ENCODE peak calls at places on chromosomes 7 and 10, in four cellular contexts. One of them, this sample, is unnamed. For H3K4me1, the result is how much of the 10 kb centered on the place peaks cover.

GRCh38 chr10:97676770-97677581 is 10.1 kb downstream of the AVPI1 start:
- DNase-seq in K562: peak
- DNase-seq in H1: no peak
- DNase-seq in HCT116: no peak
- DNase-seq in this sample: peak

GRCh38 chr7:73448609-73449008 is 15.0 kb downstream of the FZD9 start:
- DNase-seq in HCT116: no peak
- DNase-seq in H1: no peak
- DNase-seq in K562: no peak
- DNase-seq in this sample: no peak

GRCh38 chr10:3782099-3782455 is 2.9 kb downstream of the KLF6 start:
- DNase-seq in HCT116: no peak
- DNase-seq in H1: no peak
- DNase-seq in K562: no peak
- DNase-seq in this sample: no peak

GRCh38 chr10:62057359-62057758 is 155.9 kb downstream of the ARID5B start:
- DNase-seq in HCT116: no peak
- DNase-seq in K562: no peak
- DNase-seq in H1: no peak
- DNase-seq in this sample: no peak

GRCh38 chr7:99827040-99827778 is 604 bp upstream of the CYP3A43 start:
- DNase-seq in K562: no peak
- DNase-seq in H1: no peak
- DNase-seq in HCT116: no peak
- DNase-seq in this sample: peak

GRCh38 chr7:136857573-136857972 is 10.9 kb upstream of the CHRM2 start:
- DNase-seq in H1: no peak
- DNase-seq in HCT116: no peak
- DNase-seq in K562: no peak
- DNase-seq in this sample: no peak

GRCh38 chr7:13414661-13415105 is 574.8 kb downstream of the ETV1 start:
- DNase-seq in H1: no peak
- DNase-seq in HCT116: no peak
- DNase-seq in K562: no peak
- DNase-seq in this sample: no peak

GRCh38 chr7:94314526-94314925 is 80.2 kb upstream of the COL1A2 start:
- DNase-seq in H1: no peak
- DNase-seq in K562: no peak
- DNase-seq in HCT116: no peak
- DNase-seq in this sample: no peak

GRCh38 chr10:101094113-101094512 is 32.3 kb downstream of the KAZALD1 start:
- DNase-seq in K562: no peak
- DNase-seq in HCT116: no peak
- DNase-seq in H1: no peak
- DNase-seq in this sample: no peak

GRCh38 chr10:35422236-35422635 is 85.9 kb downstream of the CCNY start:
- DNase-seq in HCT116: no peak
- DNase-seq in H1: no peak
- DNase-seq in K562: no peak
- DNase-seq in this sample: peak

GRCh38 chr7:49848211-49848841 is 74.9 kb downstream of the VWC2 start:
- DNase-seq in K562: no peak
- DNase-seq in H1: no peak
- DNase-seq in HCT116: no peak
- DNase-seq in this sample: no peak

GRCh38 chr7:30566596-30566995 is 28.1 kb upstream of the GARS1 start:
- DNase-seq in HCT116: no peak
- DNase-seq in H1: no peak
- DNase-seq in K562: no peak
- DNase-seq in this sample: no peak

GRCh38 chr7:150965273-150965830 is 12.8 kb downstream of the KCNH2 start:
- DNase-seq in K562: no peak
- DNase-seq in H1: no peak
- DNase-seq in HCT116: no peak
- DNase-seq in this sample: no peak

GRCh38 chr7:13057462-13058200 is 370.2 kb downstream of the ARL4A start:
- DNase-seq in K562: no peak
- DNase-seq in HCT116: no peak
- DNase-seq in H1: no peak
- DNase-seq in this sample: no peak

GRCh38 chr10:3067859-3068179 is 471 bp downstream of the PFKP start:
- DNase-seq in H1: no peak
- DNase-seq in K562: no peak
- DNase-seq in HCT116: no peak
- DNase-seq in this sample: no peak

GRCh38 chr10:68284007-68284406 is 47.9 kb upstream of the HNRNPH3 start:
- DNase-seq in H1: no peak
- DNase-seq in K562: no peak
- DNase-seq in HCT116: no peak
- DNase-seq in this sample: no peak

GRCh38 chr7:155230169-155230593 is 67.5 kb upstream of the INSIG1 start:
- DNase-seq in K562: no peak
- DNase-seq in H1: no peak
- DNase-seq in HCT116: peak
- DNase-seq in this sample: peak

GRCh38 chr7:18177815-18178660 is 150.4 kb upstream of the PRPS1L1 start:
- DNase-seq in H1: no peak
- DNase-seq in HCT116: no peak
- DNase-seq in K562: peak
- DNase-seq in this sample: peak

GRCh38 chr10:46220872-46221538 is 65.8 kb upstream of the ANTXRL start:
- DNase-seq in K562: peak
- DNase-seq in H1: no peak
- DNase-seq in HCT116: no peak
- DNase-seq in this sample: peak

GRCh38 chr10:86295791-86296190 is 70.8 kb downstream of the GRID1 start:
- DNase-seq in K562: no peak
- DNase-seq in HCT116: no peak
- DNase-seq in H1: no peak
- DNase-seq in this sample: no peak

GRCh38 chr7:128037880-128038619 is 6.8 kb upstream of the LRRC4 start:
- DNase-seq in HCT116: no peak
- DNase-seq in H1: no peak
- DNase-seq in K562: no peak
- DNase-seq in this sample: no peak

DNA sequence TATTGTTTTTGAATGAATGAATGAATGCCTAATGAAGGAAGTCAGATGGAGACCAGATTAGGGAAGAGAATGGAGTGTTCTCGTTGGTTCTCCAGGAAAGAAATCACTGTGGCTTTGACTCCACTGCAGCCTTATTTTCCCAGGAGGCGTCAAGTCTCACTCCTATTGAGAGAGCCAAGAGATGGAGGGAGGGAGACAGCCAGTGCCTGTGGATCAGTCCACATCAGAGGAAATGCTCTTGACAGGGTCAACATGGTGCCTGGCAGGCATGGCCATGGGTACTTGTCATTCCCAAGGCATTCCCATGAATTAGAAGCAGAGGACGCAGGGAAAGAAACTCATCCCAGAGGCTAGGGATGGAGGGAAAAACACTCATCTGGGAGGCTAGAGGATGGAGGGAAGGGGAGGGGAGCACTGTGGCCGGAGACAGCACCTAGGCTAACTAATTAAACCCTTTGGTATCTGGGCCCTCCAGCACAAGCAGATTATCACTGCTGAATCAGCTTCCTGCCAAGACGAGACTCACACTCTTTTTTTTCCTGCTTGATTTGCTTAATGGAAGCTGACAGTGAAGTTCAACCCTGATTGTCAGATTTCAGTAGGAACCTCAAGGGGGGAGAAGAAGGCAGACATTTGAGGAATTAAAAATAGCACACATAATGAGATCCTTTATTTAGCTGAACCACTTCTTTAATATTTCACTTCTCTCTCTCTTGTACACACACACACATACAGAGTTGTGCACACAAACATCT is 1233.2 kb upstream of the AUTS2 start:
- DNase-seq in HCT116: no peak
- DNase-seq in H1: no peak
- DNase-seq in K562: no peak
- DNase-seq in this sample: no peak
- TF ChIP-seq FOSL1 in HCT116: no peak
- TF ChIP-seq FOSL1 in H1: no peak
- TF ChIP-seq FOSL1 in K562: no peak
- TF ChIP-seq FOSL1 in this sample: no peak

GRCh38 chr7:7962851-7963250 is 5.7 kb upstream of the GLCCI1 start:
- DNase-seq in HCT116: no peak
- DNase-seq in H1: no peak
- DNase-seq in K562: no peak
- DNase-seq in this sample: no peak
- H3K4me1 ChIP-seq in HCT116: under half
- H3K4me1 ChIP-seq in H1: under half
- H3K4me1 ChIP-seq in K562: under half
- H3K4me1 ChIP-seq in this sample: under half

GRCh38 chr7:7315851-7316250 is 133.5 kb downstream of the C1GALT1 start:
- DNase-seq in H1: no peak
- DNase-seq in HCT116: no peak
- DNase-seq in K562: no peak
- DNase-seq in this sample: no peak
- TF ChIP-seq ATF3 in H1: no peak
- TF ChIP-seq ATF3 in HCT116: no peak
- TF ChIP-seq ATF3 in K562: no peak
- TF ChIP-seq ATF3 in this sample: no peak

DNA sequence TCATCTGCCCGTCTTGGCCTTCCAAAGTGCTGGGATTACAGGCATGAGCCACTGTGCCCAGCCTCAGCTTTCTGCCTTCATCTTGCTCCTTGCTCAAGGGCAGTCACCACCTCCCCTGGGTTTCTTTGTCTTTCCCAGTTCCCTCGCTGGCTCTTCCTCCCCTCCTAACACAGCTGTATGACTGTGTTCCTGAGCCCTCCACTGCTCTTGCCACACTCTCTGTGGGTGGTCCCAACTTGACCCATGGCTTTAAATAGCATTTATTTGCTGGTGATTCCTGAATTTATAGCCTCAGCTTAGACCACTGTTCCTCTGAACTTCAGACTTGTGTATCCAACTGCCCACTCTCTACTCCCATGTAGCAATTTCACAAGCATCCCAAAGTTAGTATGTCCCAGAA is 181.3 kb downstream of the BAMBI start:
- DNase-seq in HCT116: no peak
- DNase-seq in H1: no peak
- DNase-seq in K562: no peak
- DNase-seq in this sample: no peak
- TF ChIP-seq FOSL1 in HCT116: no peak
- TF ChIP-seq FOSL1 in H1: no peak
- TF ChIP-seq FOSL1 in K562: no peak
- TF ChIP-seq FOSL1 in this sample: no peak

GRCh38 chr7:91425149-91425548 is 160.9 kb downstream of the FZD1 start:
- DNase-seq in K562: no peak
- DNase-seq in HCT116: no peak
- DNase-seq in H1: no peak
- DNase-seq in this sample: no peak
- H3K4me1 ChIP-seq in K562: under half
- H3K4me1 ChIP-seq in HCT116: under half
- H3K4me1 ChIP-seq in H1: under half
- H3K4me1 ChIP-seq in this sample: under half

GRCh38 chr7:5755704-5756131 is 25.7 kb downstream of the RNF216 start:
- DNase-seq in H1: no peak
- DNase-seq in K562: peak
- DNase-seq in HCT116: no peak
- DNase-seq in this sample: no peak
- TF ChIP-seq ATF3 in H1: no peak
- TF ChIP-seq ATF3 in K562: peak
- TF ChIP-seq ATF3 in HCT116: no peak
- TF ChIP-seq ATF3 in this sample: no peak

This sample was measured in HepG2.